ENCODE peak calls at places on chromosomes 5 and 9, in five cellular contexts. One of them, this sample, is unnamed.

GRCh38 chr5:98770911-98771322 is 2.5 kb upstream of the RGMB start:
- DNase-seq in GM12891: no peak
- DNase-seq in H1: no peak
- DNase-seq in K562: no peak
- DNase-seq in SK-N-SH: peak; percentile 20
- DNase-seq in this sample: no peak

GRCh38 chr5:133569347-133569746 is 43.0 kb downstream of the FSTL4 start:
- DNase-seq in GM12891: no peak
- DNase-seq in H1: no peak
- DNase-seq in K562: no peak
- DNase-seq in SK-N-SH: no peak
- DNase-seq in this sample: no peak

GRCh38 chr9:137785704-137786161 is 91.8 kb upstream of the CACNA1B start:
- DNase-seq in GM12891: no peak
- DNase-seq in H1: no peak
- DNase-seq in K562: no peak
- DNase-seq in SK-N-SH: no peak
- DNase-seq in this sample: no peak

GRCh38 chr5:60010328-60010727 is 116.8 kb upstream of the PDE4D start:
- DNase-seq in GM12891: no peak
- DNase-seq in H1: no peak
- DNase-seq in K562: no peak
- DNase-seq in SK-N-SH: no peak
- DNase-seq in this sample: no peak

GRCh38 chr9:126166866-126167265 is 159.8 kb upstream of the MVB12B start:
- DNase-seq in GM12891: no peak
- DNase-seq in H1: peak; percentile 20
- DNase-seq in K562: no peak
- DNase-seq in SK-N-SH: no peak
- DNase-seq in this sample: no peak

GRCh38 chr5:37553720-37554402 is 174.7 kb downstream of the WDR70 start:
- DNase-seq in GM12891: no peak
- DNase-seq in H1: no peak
- DNase-seq in K562: no peak
- DNase-seq in SK-N-SH: no peak
- DNase-seq in this sample: no peak

GRCh38 chr5:124669956-124670671 is 76.3 kb downstream of the ZNF608 start:
- DNase-seq in GM12891: no peak
- DNase-seq in H1: no peak
- DNase-seq in K562: no peak
- DNase-seq in SK-N-SH: no peak
- DNase-seq in this sample: no peak

GRCh38 chr5:52580921-52581320 is 206.8 kb upstream of the ITGA1 start:
- DNase-seq in GM12891: no peak
- DNase-seq in H1: no peak
- DNase-seq in K562: no peak
- DNase-seq in SK-N-SH: no peak
- DNase-seq in this sample: no peak

GRCh38 chr9:101443358-101443757 is 7.8 kb upstream of the ALDOB start:
- DNase-seq in GM12891: no peak
- DNase-seq in H1: no peak
- DNase-seq in K562: no peak
- DNase-seq in SK-N-SH: no peak
- DNase-seq in this sample: no peak

GRCh38 chr5:81428866-81429265 is 34.9 kb upstream of the ACOT12 start:
- DNase-seq in GM12891: no peak
- DNase-seq in H1: no peak
- DNase-seq in K562: peak; percentile 14
- DNase-seq in SK-N-SH: no peak
- DNase-seq in this sample: no peak

GRCh38 chr5:10635257-10635860 is 71.5 kb downstream of the ANKRD33B start:
- DNase-seq in GM12891: peak; percentile 68
- DNase-seq in H1: peak; percentile 49
- DNase-seq in K562: no peak
- DNase-seq in SK-N-SH: no peak
- DNase-seq in this sample: peak; percentile 67

GRCh38 chr9:99465231-99465891 is 243.3 kb downstream of the SEC61B start:
- DNase-seq in GM12891: no peak
- DNase-seq in H1: no peak
- DNase-seq in K562: no peak
- DNase-seq in SK-N-SH: peak; percentile 71
- DNase-seq in this sample: no peak

GRCh38 chr9:12469084-12469483 is 224.1 kb upstream of the TYRP1 start:
- DNase-seq in GM12891: no peak
- DNase-seq in H1: no peak
- DNase-seq in K562: no peak
- DNase-seq in SK-N-SH: no peak
- DNase-seq in this sample: no peak

GRCh38 chr5:143635146-143635752 is 176.7 kb upstream of the HMHB1 start:
- DNase-seq in GM12891: no peak
- DNase-seq in H1: no peak
- DNase-seq in K562: no peak
- DNase-seq in SK-N-SH: no peak
- DNase-seq in this sample: no peak

GRCh38 chr5:8611067-8611466 is 742.1 kb downstream of the MTRR start:
- DNase-seq in GM12891: no peak
- DNase-seq in H1: no peak
- DNase-seq in K562: no peak
- DNase-seq in SK-N-SH: no peak
- DNase-seq in this sample: no peak

GRCh38 chr5:76689321-76690026 is 26.5 kb upstream of the F2R start:
- DNase-seq in GM12891: no peak
- DNase-seq in H1: no peak
- DNase-seq in K562: no peak
- DNase-seq in SK-N-SH: no peak
- DNase-seq in this sample: no peak
- TF ChIP-seq TAF1 in GM12891: no peak
- TF ChIP-seq TAF1 in H1: no peak
- TF ChIP-seq TAF1 in K562: no peak
- TF ChIP-seq TAF1 in SK-N-SH: no peak
- TF ChIP-seq TAF1 in this sample: no peak

GRCh38 chr5:144864113-144864512 is 693.4 kb downstream of the KCTD16 start:
- DNase-seq in GM12891: no peak
- DNase-seq in H1: no peak
- DNase-seq in K562: no peak
- DNase-seq in SK-N-SH: no peak
- DNase-seq in this sample: no peak
- TF ChIP-seq POLR2AphosphoS5 in GM12891: no peak
- TF ChIP-seq POLR2AphosphoS5 in H1: no peak
- TF ChIP-seq POLR2AphosphoS5 in K562: no peak
- TF ChIP-seq POLR2AphosphoS5 in SK-N-SH: no peak
- TF ChIP-seq POLR2AphosphoS5 in this sample: no peak

GRCh38 chr5:177416334-177416733 is 7.0 kb upstream of the F12 start:
- DNase-seq in GM12891: no peak
- DNase-seq in H1: no peak
- DNase-seq in K562: no peak
- DNase-seq in SK-N-SH: no peak
- DNase-seq in this sample: no peak
- TF ChIP-seq TAF1 in GM12891: no peak
- TF ChIP-seq TAF1 in H1: no peak
- TF ChIP-seq TAF1 in K562: no peak
- TF ChIP-seq TAF1 in SK-N-SH: no peak
- TF ChIP-seq TAF1 in this sample: no peak

GRCh38 chr5:1016036-1016435 is 7.4 kb downstream of the NKD2 start:
- DNase-seq in GM12891: no peak
- DNase-seq in H1: no peak
- DNase-seq in K562: no peak
- DNase-seq in SK-N-SH: no peak
- DNase-seq in this sample: no peak
- TF ChIP-seq POLR2AphosphoS5 in GM12891: no peak
- TF ChIP-seq POLR2AphosphoS5 in H1: no peak
- TF ChIP-seq POLR2AphosphoS5 in K562: no peak
- TF ChIP-seq POLR2AphosphoS5 in SK-N-SH: no peak
- TF ChIP-seq POLR2AphosphoS5 in this sample: no peak

GRCh38 chr9:6965566-6965965 is 207.8 kb downstream of the KDM4C start:
- DNase-seq in GM12891: no peak
- DNase-seq in H1: no peak
- DNase-seq in K562: no peak
- DNase-seq in SK-N-SH: no peak
- DNase-seq in this sample: no peak
- TF ChIP-seq TAF1 in GM12891: no peak
- TF ChIP-seq TAF1 in H1: no peak
- TF ChIP-seq TAF1 in K562: no peak
- TF ChIP-seq TAF1 in SK-N-SH: no peak
- TF ChIP-seq TAF1 in this sample: no peak

DNA sequence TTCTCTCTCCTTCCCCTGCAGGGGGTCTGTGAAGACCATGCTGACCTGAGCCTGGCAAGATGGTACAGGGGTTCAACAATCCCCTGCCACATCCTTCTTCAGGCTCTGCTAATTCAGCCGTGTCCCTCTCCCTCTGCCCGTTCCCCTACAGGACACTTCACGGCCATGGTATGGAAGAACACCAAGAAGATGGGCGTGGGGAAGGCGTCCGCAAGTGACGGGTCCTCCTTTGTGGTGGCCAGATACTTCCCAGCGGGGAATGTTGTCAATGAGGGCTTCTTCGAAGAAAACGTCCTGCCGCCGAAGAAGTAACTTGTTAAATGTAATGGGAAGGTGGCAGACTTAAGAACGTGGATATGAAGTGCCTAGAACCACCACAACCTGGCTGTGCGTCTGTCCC is 7.0 kb upstream of the CCIN start:
- DNase-seq in GM12891: no peak
- DNase-seq in H1: no peak
- DNase-seq in K562: no peak
- DNase-seq in SK-N-SH: no peak
- DNase-seq in this sample: no peak
- TF ChIP-seq POLR2AphosphoS5 in GM12891: no peak
- TF ChIP-seq POLR2AphosphoS5 in H1: no peak
- TF ChIP-seq POLR2AphosphoS5 in K562: no peak
- TF ChIP-seq POLR2AphosphoS5 in SK-N-SH: no peak
- TF ChIP-seq POLR2AphosphoS5 in this sample: no peak

DNA sequence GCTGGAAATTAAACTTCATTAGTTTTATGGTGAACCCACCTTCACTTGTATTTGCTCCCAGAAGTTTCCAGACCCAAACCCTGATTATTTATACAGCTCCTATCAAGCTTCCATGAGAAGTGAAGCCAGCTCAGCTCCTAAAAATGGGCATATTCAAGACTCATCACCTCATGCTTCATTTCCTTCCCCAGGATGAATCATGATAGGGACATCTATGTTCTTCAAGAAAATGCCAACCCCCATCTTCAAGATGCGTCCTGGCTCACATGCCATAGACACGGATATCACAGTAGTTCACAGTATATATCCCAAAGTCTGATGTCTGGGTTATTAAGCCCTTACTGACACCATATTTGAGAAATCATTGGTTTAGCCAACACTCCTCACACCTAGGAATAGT is 217.6 kb downstream of the NPR3 start:
- DNase-seq in GM12891: no peak
- DNase-seq in H1: no peak
- DNase-seq in K562: no peak
- DNase-seq in SK-N-SH: no peak
- DNase-seq in this sample: no peak
- TF ChIP-seq TAF1 in GM12891: no peak
- TF ChIP-seq TAF1 in H1: no peak
- TF ChIP-seq TAF1 in K562: no peak
- TF ChIP-seq TAF1 in SK-N-SH: no peak
- TF ChIP-seq TAF1 in this sample: no peak